ENCODE peak calls at places on chromosomes 16 and 17, in nine cellular contexts. G is GM10248; Z is activated naive CD4-positive, alpha-beta T cell; M is stimulated activated CD4-positive, alpha-beta T cell treated with anti-CD3 and anti-CD28 coated beads, Interleukin-1b, Interleukin-23, amount 100 ng/mL, for 4 hours; P is psoas muscle; T is ELF-1; L is activated T-helper 1 cell treated with Interleukin-2 at 50 U/mL for 16 hours; D is right cardiac atrium; H is fibroblast of lung. Q is an unnamed sample.

GRCh38 chr17:47253541-47254402 is at the start of gene ITGB3:
- DNase-seq in G (peak), M (peak), P (peak), H (peak), D (peak), L (peak), Z (peak), T (peak), Q (peak)

GRCh38 chr17:72467841-72468653 is 347.2 kb downstream of the SOX9 start:
- DNase-seq in T (peak), H (peak), P (no peak), M (no peak), L (no peak), D (peak), G (no peak), Z (no peak), Q (no peak)

GRCh38 chr17:38455288-38455915 is 27.1 kb downstream of the ARHGAP23 start:
- DNase-seq in P (no peak), Z (no peak), M (no peak), D (peak), T (peak), L (no peak), H (no peak), G (no peak), Q (no peak)

GRCh38 chr16:5907544-5907943 is 809.9 kb upstream of the EEF2KMT start:
- DNase-seq in D (no peak), P (no peak), G (no peak), H (no peak), T (no peak), M (no peak), Z (no peak), L (no peak), Q (no peak)

GRCh38 chr17:75459590-75460267 is 3.3 kb downstream of the TMEM94 start:
- DNase-seq in G (no peak), Z (no peak), L (no peak), M (no peak), H (no peak), D (no peak), T (peak), P (no peak), Q (no peak)

GRCh38 chr17:34761646-34762045 is 182.3 kb downstream of the TMEM132E start:
- DNase-seq in G (no peak), M (no peak), L (no peak), H (no peak), Z (no peak), D (no peak), T (no peak), P (no peak), Q (no peak)

GRCh38 chr17:82384051-82384729 is 12.6 kb downstream of the UTS2R start:
- DNase-seq in P (no peak), G (no peak), M (no peak), D (peak), T (no peak), L (no peak), Z (no peak), H (no peak), Q (no peak)

GRCh38 chr17:8572767-8573166 is 57.8 kb downstream of the MYH10 start:
- DNase-seq in T (no peak), P (no peak), G (no peak), D (no peak), H (no peak), M (no peak), L (no peak), Z (no peak), Q (no peak)

GRCh38 chr17:9308069-9308468 is 267.6 kb downstream of the STX8 start:
- DNase-seq in L (no peak), T (peak), M (no peak), P (no peak), G (no peak), Z (no peak), H (no peak), D (no peak), Q (no peak)

GRCh38 chr17:5419959-5420653 is at the start of gene RPAIN:
- DNase-seq in P (peak), Z (peak), G (peak), H (no peak), L (peak), D (peak), T (no peak), M (peak), Q (peak)

GRCh38 chr17:68398731-68399637 is 58.3 kb downstream of the WIPI1 start:
- DNase-seq in G (peak), T (peak), D (peak), P (peak), L (no peak), M (no peak), H (peak), Z (no peak), Q (no peak)

GRCh38 chr17:50076591-50077235 is 18.4 kb upstream of the PDK2 start:
- DNase-seq in G (no peak), T (peak), Z (no peak), M (no peak), P (no peak), H (no peak), L (no peak), D (peak), Q (no peak)

GRCh38 chr17:15398291-15398690 is 56.9 kb upstream of the TEKT3 start:
- DNase-seq in D (no peak), G (no peak), T (peak), M (no peak), P (peak), Z (no peak), L (no peak), H (peak), Q (no peak)

GRCh38 chr17:68399638-68400403 is 57.5 kb downstream of the WIPI1 start:
- DNase-seq in H (peak), Z (no peak), D (no peak), G (no peak), T (no peak), P (no peak), L (no peak), M (peak), Q (no peak)

GRCh38 chr17:28398280-28398981 is 7.6 kb downstream of the SLC46A1 start:
- DNase-seq in P (no peak), Z (no peak), D (no peak), M (no peak), G (no peak), T (no peak), L (no peak), H (no peak), Q (no peak)

GRCh38 chr16:73032548-73033270 is 15.2 kb downstream of the ZFHX3 start:
- DNase-seq in P (no peak), T (peak), Z (no peak), G (peak), H (no peak), L (no peak), M (no peak), D (no peak), Q (no peak)

GRCh38 chr16:74073471-74073870 is 223.1 kb upstream of the PSMD7 start:
- DNase-seq in M (no peak), T (no peak), L (no peak), D (no peak), Z (no peak), G (no peak), P (no peak), H (no peak), Q (no peak)

GRCh38 chr17:82752371-82753200 is 721 bp downstream of the TBCD start:
- DNase-seq in G (peak), P (peak), T (no peak), M (no peak), L (peak), D (peak), H (peak), Z (no peak), Q (no peak)